ENCODE peak calls at places on chromosomes 11 and 22, in four cellular contexts. Y is Peyer's patch, O is lower leg skin, A is heart left ventricle. V is an unnamed sample.
A peak's percentile ranks its signal among the peaks of the same experiment; 100 is the strongest.

GRCh38 chr11:43712676-43713075 is 32.1 kb downstream of the HSD17B12 start:
- DNase-seq in A (no peak), Y (no peak), O (no peak), V (no peak)

GRCh38 chr11:123328281-123328680 is 101.8 kb upstream of the GRAMD1B start:
- DNase-seq in A (no peak), Y (no peak), O (no peak), V (no peak)

GRCh38 chr22:27765706-27766291 is 35.8 kb downstream of the MN1 start:
- DNase-seq in O (no peak), A (no peak), Y (no peak), V (no peak)

GRCh38 chr22:20061481-20061861 is 18.6 kb upstream of the DGCR8 start:
- DNase-seq in O (no peak), Y (peak; percentile 39), A (no peak), V (no peak)

GRCh38 chr22:25193548-25193947 is 6.1 kb upstream of the CRYBB3 start:
- DNase-seq in O (no peak), Y (no peak), A (no peak), V (no peak)

GRCh38 chr11:70080763-70081162 is 2.6 kb downstream of the ANO1 start:
- DNase-seq in O (peak; percentile 42), Y (no peak), A (peak; percentile 45), V (no peak)

GRCh38 chr11:119584193-119585037 is 144.6 kb downstream of the NECTIN1 start:
- DNase-seq in O (peak; percentile 46), Y (no peak), A (peak; percentile 67), V (peak; percentile 27)

GRCh38 chr11:76735218-76735480 is 48.0 kb upstream of the TSKU start:
- DNase-seq in Y (no peak), O (no peak), A (no peak), V (no peak)

GRCh38 chr11:132519226-132519860 is 1013.0 kb downstream of the OPCML start:
- DNase-seq in O (no peak), A (no peak), Y (no peak), V (no peak)

GRCh38 chr11:117989351-117990102 is 3.3 kb downstream of the IL10RA start:
- DNase-seq in A (no peak), O (no peak), Y (no peak), V (no peak)
- TF ChIP-seq POLR2A in A (no peak), O (no peak), Y (no peak), V (no peak)

DNA sequence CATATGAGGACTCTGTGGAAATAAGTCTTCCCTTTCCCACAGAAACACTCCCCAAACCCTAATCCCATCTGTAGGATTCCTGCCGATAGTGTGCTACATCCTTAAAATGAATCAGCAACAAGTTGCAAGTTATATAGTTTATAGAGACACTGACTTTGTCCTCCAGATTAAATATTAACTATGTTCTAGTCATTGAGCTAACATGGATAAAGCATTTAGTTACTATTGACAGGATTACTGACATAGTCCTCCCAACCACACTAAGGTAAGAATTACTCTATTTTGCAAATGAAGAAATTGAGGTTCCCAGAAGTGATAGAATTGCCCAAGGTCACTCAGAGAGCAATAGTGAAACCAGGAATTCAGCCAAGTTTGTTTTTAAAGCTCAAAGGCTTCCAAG is 1.9 kb downstream of the OR52M1 start:
- DNase-seq in O (no peak), A (no peak), Y (no peak), V (no peak)
- TF ChIP-seq POLR2A in O (no peak), A (no peak), Y (no peak), V (no peak)

GRCh38 chr11:789951-790350 is at the start of gene CEND1:
- DNase-seq in O (no peak), Y (no peak), A (no peak), V (peak; percentile 75)

GRCh38 chr11:788009-788640 is 1.8 kb downstream of the CEND1 start:
- DNase-seq in A (no peak), Y (no peak), O (no peak), V (no peak)

GRCh38 chr11:787084-787675 is 2.7 kb downstream of the CEND1 start:
- DNase-seq in A (no peak), O (no peak), Y (no peak), V (no peak)

GRCh38 chr11:790721-791564 is 1.1 kb upstream of the CEND1 start:
- DNase-seq in Y (no peak), A (no peak), O (no peak), V (no peak)

GRCh38 chr11:788953-789940 is 643 bp downstream of the CEND1 start:
- DNase-seq in A (no peak), Y (no peak), O (no peak), V (no peak)
- TF ChIP-seq POLR2A in A (no peak), Y (no peak), O (no peak), V (no peak)

GRCh38 chr11:118265954-118266353 is 1.9 kb upstream of the MPZL2 start:
- DNase-seq in O (peak; percentile 51), A (no peak), Y (peak; percentile 60), V (no peak)
- TF ChIP-seq POLR2A in O (no peak), A (no peak), Y (no peak), V (no peak)

GRCh38 chr11:113876074-113876797 is 864 bp upstream of the USP28 start:
- DNase-seq in O (no peak), A (no peak), Y (no peak), V (no peak)

GRCh38 chr11:113876798-113877672 is 1.7 kb upstream of the USP28 start:
- DNase-seq in Y (no peak), O (no peak), A (no peak), V (no peak)

GRCh38 chr11:113874920-113875413 is 405 bp downstream of the USP28 start:
- DNase-seq in Y (no peak), A (no peak), O (no peak), V (no peak)

GRCh38 chr11:113874096-113874919 is 1.1 kb downstream of the USP28 start:
- DNase-seq in Y (no peak), A (no peak), O (no peak), V (peak; percentile 7)

GRCh38 chr11:113875414-113876073 is at the start of gene USP28:
- DNase-seq in Y (peak; percentile 98), A (peak; percentile 99), O (peak; percentile 90), V (peak; percentile 87)
- TF ChIP-seq POLR2A in Y (peak; percentile 72), A (peak; percentile 92), O (no peak), V (peak; percentile 89)